ENCODE peak calls at places on chromosomes 6 and 20, in nine cellular contexts. E is OCI-LY7, C is H1, K is foreskin keratinocyte, Q is endothelial cell of umbilical vein, U is A549, G is mesendoderm, F is substantia nigra, R is body of pancreas. L is an unnamed sample.

GRCh38 chr20:44885392-44886275 is at the start of gene YWHAB:
- DNase-seq in Q (peak; percentile 98), U (peak; percentile 93), G (peak; percentile 99), E (peak; percentile 98), R (peak; percentile 99), K (peak; percentile 93), F (peak; percentile 93), C (peak; percentile 95), L (peak; percentile 83)

GRCh38 chr6:161367472-161367871 is 93.6 kb upstream of the AGPAT4 start:
- DNase-seq in Q (no peak), U (no peak), K (no peak), F (no peak), G (no peak), E (no peak), R (no peak), C (no peak), L (no peak)

GRCh38 chr6:4287811-4288244 is 152.5 kb upstream of the ECI2 start:
- DNase-seq in U (no peak), F (no peak), G (no peak), R (no peak), K (no peak), Q (no peak), C (no peak), E (no peak), L (no peak)

GRCh38 chr6:84417261-84417660 is 189.8 kb upstream of the CEP162 start:
- DNase-seq in C (no peak), G (no peak), Q (no peak), F (no peak), R (no peak), K (no peak), U (no peak), E (no peak), L (no peak)

GRCh38 chr6:14596410-14596809 is 478.8 kb downstream of the CD83 start:
- DNase-seq in C (no peak), G (peak; percentile 32), Q (no peak), R (no peak), K (peak; percentile 44), U (peak; percentile 5), F (no peak), E (no peak), L (no peak)

GRCh38 chr6:150194200-150194599 is 51.4 kb downstream of the PPP1R14C start:
- DNase-seq in E (no peak), F (no peak), R (no peak), K (no peak), U (no peak), Q (no peak), C (no peak), G (no peak), L (no peak)

GRCh38 chr6:161917645-161918044 is 643.8 kb upstream of the AGPAT4 start:
- DNase-seq in E (no peak), F (no peak), G (no peak), C (no peak), Q (no peak), R (no peak), K (no peak), U (peak; percentile 15), L (no peak)

GRCh38 chr6:100237881-100238280 is 226.8 kb downstream of the SIM1 start:
- DNase-seq in Q (no peak), F (no peak), R (no peak), C (no peak), U (no peak), K (no peak), E (no peak), G (no peak), L (no peak)

GRCh38 chr20:38246357-38247165 is 14.0 kb downstream of the KIAA1755 start:
- DNase-seq in R (no peak), E (no peak), U (no peak), G (no peak), K (no peak), C (no peak), F (no peak), Q (no peak), L (no peak)

GRCh38 chr20:45138451-45139300 is 14.4 kb upstream of the WFDC12 start:
- DNase-seq in F (no peak), C (peak; percentile 56), Q (peak; percentile 4), U (peak; percentile 31), G (peak; percentile 74), E (peak; percentile 44), K (peak; percentile 39), R (peak; percentile 65), L (no peak)

GRCh38 chr6:146664871-146665270 is 66.1 kb downstream of the ADGB start:
- DNase-seq in F (no peak), G (no peak), Q (no peak), R (no peak), U (no peak), E (no peak), C (no peak), K (no peak), L (no peak)

GRCh38 chr20:44401052-44401769 is 45.7 kb downstream of the HNF4A start:
- DNase-seq in R (no peak), G (no peak), E (no peak), C (no peak), U (peak; percentile 37), F (no peak), Q (no peak), K (no peak), L (no peak)

GRCh38 chr20:61252601-61253263 is 671 bp downstream of the CDH4 start:
- DNase-seq in Q (no peak), G (no peak), K (no peak), R (no peak), E (no peak), U (peak; percentile 32), C (no peak), F (no peak), L (peak; percentile 10)

GRCh38 chr6:41216616-41217015 is 11.5 kb upstream of the TREML4 start:
- DNase-seq in R (no peak), C (no peak), K (no peak), Q (no peak), F (no peak), E (no peak), G (no peak), U (no peak), L (no peak)

GRCh38 chr6:130903007-130903406 is 75.8 kb downstream of the SMLR1 start:
- DNase-seq in R (no peak), F (no peak), K (no peak), Q (no peak), E (no peak), U (no peak), C (no peak), G (no peak), L (no peak)

GRCh38 chr20:9400371-9401025 is 113.9 kb upstream of the LAMP5 start:
- DNase-seq in G (no peak), E (no peak), K (no peak), Q (peak; percentile 36), F (no peak), R (no peak), U (no peak), C (no peak), L (no peak)
- H3K27ac ChIP-seq in G (no peak overlapping the region), E (no peak overlapping the region), K (no peak overlapping the region), Q (peak overlapping the region; percentile 20), F (no peak overlapping the region), R (no peak overlapping the region), U (no peak overlapping the region), C (no peak overlapping the region), L (no peak overlapping the region)

DNA sequence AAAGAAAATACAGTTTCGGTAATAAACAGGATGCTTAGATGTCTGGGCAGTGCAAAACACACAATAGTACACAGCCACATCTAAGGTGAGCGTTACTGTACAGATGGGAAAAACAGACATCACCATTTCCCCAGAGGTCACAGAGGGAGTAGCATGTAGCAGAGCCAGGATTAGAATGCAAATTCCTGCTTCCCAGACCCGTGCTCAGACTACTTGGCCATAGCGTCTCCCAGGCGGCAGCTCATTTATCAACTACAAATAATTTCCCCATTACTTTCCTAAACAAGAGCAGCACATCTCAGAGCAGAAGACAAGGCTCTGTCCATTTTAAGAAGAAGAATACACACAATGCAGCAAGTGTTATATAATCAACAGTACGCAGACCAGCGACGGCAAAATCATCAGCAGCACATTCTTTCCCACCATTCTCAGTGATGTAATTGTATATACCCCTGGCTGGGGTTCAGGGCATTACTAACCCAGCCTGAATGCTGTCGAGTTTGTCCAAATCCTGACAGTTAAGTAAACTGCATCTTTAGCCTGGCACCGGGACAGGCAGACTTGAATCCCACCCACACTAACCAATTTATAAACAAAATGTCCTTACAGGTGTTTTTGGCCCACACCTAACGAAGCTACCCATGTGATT is 61.9 kb downstream of the CNKSR3 start:
- DNase-seq in U (peak; percentile 6), G (no peak), E (no peak), R (no peak), Q (peak; percentile 77), C (no peak), K (no peak), F (no peak), L (no peak)
- H3K27ac ChIP-seq in U (no peak overlapping the region), G (no peak overlapping the region), E (no peak overlapping the region), R (peak overlapping the region; percentile 69), Q (no peak overlapping the region), C (no peak overlapping the region), K (no peak overlapping the region), F (peak overlapping the region; percentile 35), L (no peak overlapping the region)

GRCh38 chr6:7204726-7205125 is 97.0 kb downstream of the RREB1 start:
- DNase-seq in E (no peak), K (no peak), R (no peak), U (no peak), C (no peak), F (no peak), Q (no peak), G (no peak), L (no peak)

GRCh38 chr6:7200598-7201443 is 93.1 kb downstream of the RREB1 start:
- DNase-seq in U (no peak), Q (no peak), G (no peak), F (no peak), E (no peak), K (peak; percentile 92), R (peak; percentile 82), C (no peak), L (no peak)

GRCh38 chr6:7201444-7201731 is 93.6 kb downstream of the RREB1 start:
- DNase-seq in Q (no peak), E (no peak), U (no peak), F (no peak), G (no peak), K (no peak), R (no peak), C (no peak), L (no peak)

GRCh38 chr6:7201732-7202541 is 94.2 kb downstream of the RREB1 start:
- DNase-seq in G (no peak), K (no peak), U (no peak), Q (no peak), F (peak; percentile 25), R (no peak), C (no peak), E (peak; percentile 44), L (peak; percentile 29)

DNA sequence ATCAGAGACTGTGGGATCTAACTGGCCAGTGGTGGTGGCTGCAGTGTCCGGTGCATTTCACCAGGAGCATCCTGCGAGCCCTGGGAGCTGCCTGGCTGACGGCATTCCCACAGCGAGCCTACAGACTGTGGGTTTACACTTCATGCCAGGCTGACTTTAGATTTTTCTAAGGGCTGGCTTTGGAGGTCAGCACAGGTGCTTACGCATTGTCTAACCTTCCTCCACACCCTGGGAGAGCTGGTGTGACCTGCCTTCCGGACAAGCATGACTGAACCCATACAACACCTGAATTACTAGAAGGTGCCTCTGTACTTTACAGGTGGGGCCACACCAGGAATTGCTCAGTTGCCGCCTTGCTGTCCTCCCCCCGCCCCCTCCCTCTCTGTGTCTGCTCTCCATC is 96.2 kb downstream of the RREB1 start:
- DNase-seq in F (no peak), G (no peak), E (no peak), K (no peak), Q (no peak), U (no peak), C (no peak), R (no peak), L (no peak)
- H3K27ac ChIP-seq in F (no peak overlapping the region), G (no peak overlapping the region), E (no peak overlapping the region), K (no peak overlapping the region), Q (no peak overlapping the region), U (no peak overlapping the region), C (no peak overlapping the region), R (no peak overlapping the region), L (no peak overlapping the region)

GRCh38 chr6:125232466-125232865 is 69.3 kb downstream of the HDDC2 start:
- DNase-seq in G (no peak), U (no peak), R (no peak), C (no peak), F (no peak), K (peak; percentile 16), Q (no peak), E (no peak), L (no peak)
- H3K27ac ChIP-seq in G (no peak overlapping the region), U (no peak overlapping the region), R (no peak overlapping the region), C (no peak overlapping the region), F (no peak overlapping the region), K (no peak overlapping the region), Q (no peak overlapping the region), E (no peak overlapping the region), L (peak overlapping the region; percentile 16)